ENCODE peak calls at places on chromosomes 3 and 15, in four cellular contexts. B is GM12878, P is K562, V is HepG2. C is an unnamed sample.

GRCh38 chr15:47504624-47505256 is 212.6 kb upstream of the SEMA6D start:
- DNase-seq in B (no peak), P (no peak), V (no peak), C (no peak)

GRCh38 chr15:85289677-85290365 is 90.6 kb upstream of the AKAP13 start:
- DNase-seq in B (no peak), P (no peak), V (peak; percentile 13), C (peak; percentile 79)

GRCh38 chr15:66290518-66290917 is 2.9 kb upstream of the DIS3L start:
- DNase-seq in B (no peak), P (no peak), V (no peak), C (no peak)

GRCh38 chr15:88476635-88477038 is 9.1 kb downstream of the MRPS11 start:
- DNase-seq in B (no peak), P (peak; percentile 66), V (peak; percentile 18), C (peak; percentile 74)

GRCh38 chr15:43169888-43170287 is 15.3 kb upstream of the CCNDBP1 start:
- DNase-seq in B (no peak), P (peak; percentile 52), V (no peak), C (no peak)

GRCh38 chr3:143601738-143602480 is 246.4 kb downstream of the SLC9A9 start:
- DNase-seq in B (no peak), P (peak; percentile 19), V (no peak), C (no peak)

GRCh38 chr15:35397027-35397426 is 148.9 kb downstream of the DPH6 start:
- DNase-seq in B (no peak), P (no peak), V (no peak), C (no peak)

GRCh38 chr15:31365655-31366127 is 39.1 kb downstream of the KLF13 start:
- DNase-seq in B (no peak), P (peak; percentile 92), V (no peak), C (peak; percentile 78)

GRCh38 chr15:92930776-92931175 is 30.7 kb downstream of the CHD2 start:
- DNase-seq in B (no peak), P (no peak), V (no peak), C (no peak)

GRCh38 chr3:139954146-139954545 is 19.2 kb downstream of the CLSTN2 start:
- DNase-seq in B (no peak), P (no peak), V (no peak), C (no peak)

GRCh38 chr3:43627360-43627759 is 5.5 kb upstream of the ANO10 start:
- DNase-seq in B (no peak), P (no peak), V (no peak), C (no peak)

GRCh38 chr3:87836026-87836425 is 222.8 kb downstream of the CGGBP1 start:
- DNase-seq in B (no peak), P (no peak), V (no peak), C (no peak)

GRCh38 chr3:122773856-122774535 is 19.6 kb downstream of the HSPBAP1 start:
- DNase-seq in B (peak; percentile 38), P (no peak), V (no peak), C (no peak)

GRCh38 chr3:135753506-135753905 is 212.0 kb upstream of the PPP2R3A start:
- DNase-seq in B (no peak), P (no peak), V (no peak), C (no peak)

GRCh38 chr3:5264896-5265770 is 77.6 kb downstream of the EDEM1 start:
- DNase-seq in B (no peak), P (no peak), V (no peak), C (no peak)

GRCh38 chr3:80331768-80332167 is 564.0 kb upstream of the ROBO1 start:
- DNase-seq in B (no peak), P (no peak), V (no peak), C (peak; percentile 36)

GRCh38 chr15:40942865-40943264 is 10.4 kb upstream of the CHAC1 start:
- DNase-seq in B (no peak), P (no peak), V (no peak), C (no peak)

GRCh38 chr3:31452495-31453106 is 80.1 kb upstream of the STT3B start:
- DNase-seq in B (no peak), P (peak; percentile 63), V (no peak), C (no peak)

GRCh38 chr3:128502712-128503111 is 9.7 kb upstream of the GATA2 start:
- DNase-seq in B (no peak), P (no peak), V (no peak), C (no peak)

GRCh38 chr3:144843099-144843498 is 871.5 kb downstream of the DIPK2A start:
- DNase-seq in B (no peak), P (no peak), V (peak; percentile 5), C (no peak)

GRCh38 chr3:128794067-128794768 is 68.2 kb downstream of the RAB7A start:
- DNase-seq in B (no peak), P (peak; percentile 51), V (no peak), C (no peak)

GRCh38 chr3:46847744-46848143 is 15.5 kb downstream of the MYL3 start:
- DNase-seq in B (no peak), P (no peak), V (no peak), C (no peak)

GRCh38 chr3:17140670-17141505 is 256.1 kb downstream of the PLCL2 start:
- DNase-seq in B (no peak), P (no peak), V (no peak), C (no peak)

GRCh38 chr15:73924258-73924921 is 1.9 kb upstream of the LOXL1 start:
- DNase-seq in B (no peak), P (no peak), V (no peak), C (no peak)

GRCh38 chr3:179088306-179088705 is 16.7 kb upstream of the ZMAT3 start:
- DNase-seq in B (no peak), P (peak; percentile 34), V (no peak), C (no peak)

GRCh38 chr3:15284121-15284889 is 48.1 kb downstream of the SH3BP5 start:
- DNase-seq in B (no peak), P (no peak), V (no peak), C (no peak)

GRCh38 chr3:174949523-174949922 is 90.4 kb downstream of the NAALADL2 start:
- DNase-seq in B (no peak), P (no peak), V (no peak), C (no peak)

GRCh38 chr3:57646723-57647122 is 46.2 kb downstream of the DENND6A start:
- DNase-seq in B (no peak), P (peak; percentile 12), V (no peak), C (peak; percentile 11)

GRCh38 chr15:94924057-94924456 is 692.7 kb downstream of the MCTP2 start:
- DNase-seq in B (no peak), P (no peak), V (no peak), C (no peak)

GRCh38 chr3:39291903-39292329 is 12.1 kb upstream of the CX3CR1 start:
- DNase-seq in B (no peak), P (peak; percentile 76), V (peak; percentile 50), C (peak; percentile 76)

GRCh38 chr3:53804697-53805462 is 41.3 kb downstream of the CHDH start:
- DNase-seq in B (no peak), P (no peak), V (no peak), C (peak; percentile 40)
- TF ChIP-seq RFX5 in B (no peak), P (no peak), V (no peak), C (no peak)

GRCh38 chr3:133097214-133097613 is 59.0 kb downstream of the TMEM108 start:
- DNase-seq in B (no peak), P (no peak), V (no peak), C (peak; percentile 11)
- TF ChIP-seq FOXM1 in B (no peak), P (no peak), V (no peak), C (no peak)

GRCh38 chr3:168847293-168847883 is 751.7 kb upstream of the GOLIM4 start:
- DNase-seq in B (peak; percentile 12), P (peak; percentile 15), V (no peak), C (peak; percentile 25)
- TF ChIP-seq RFX5 in B (no peak), P (no peak), V (no peak), C (no peak)

DNA sequence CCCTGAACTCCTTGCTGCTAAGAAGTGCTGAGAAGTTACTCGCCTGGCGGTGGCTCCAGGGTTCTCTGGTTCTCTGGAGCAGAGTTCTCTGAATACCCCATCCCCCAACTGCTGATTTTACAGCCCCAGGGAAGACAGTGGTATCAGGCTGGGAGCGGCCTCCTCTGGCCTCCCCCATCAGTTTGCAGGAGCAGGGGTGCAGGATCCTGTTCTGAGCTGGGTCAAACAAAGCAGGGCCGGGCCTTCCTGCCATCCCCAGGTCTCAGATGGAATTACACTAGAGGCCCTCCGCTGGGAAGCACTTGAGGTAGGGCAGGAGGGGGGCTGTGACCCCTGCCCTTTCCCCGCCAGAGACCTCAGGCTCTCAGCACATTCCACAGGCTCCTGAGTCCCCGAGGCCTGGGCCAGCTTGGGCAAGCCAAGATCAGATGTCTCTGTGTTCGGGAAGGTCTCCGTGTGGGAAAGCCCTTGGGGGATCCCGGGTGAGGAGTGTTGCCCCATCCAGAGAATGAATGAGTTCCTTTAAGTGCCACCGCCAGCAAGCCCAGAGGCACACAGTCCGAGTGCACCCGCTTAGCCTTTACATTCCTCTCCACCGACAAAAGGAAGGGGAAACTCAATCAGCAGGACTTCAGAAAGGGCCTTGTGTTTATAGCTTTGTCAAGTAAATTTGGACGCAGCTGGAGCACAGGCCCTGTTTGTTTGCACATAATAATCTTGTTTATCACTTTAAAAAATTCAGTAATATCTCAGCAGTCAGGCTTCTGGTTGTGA is 150.0 kb downstream of the LRRK1 start:
- DNase-seq in B (no peak), P (no peak), V (peak; percentile 87), C (no peak)
- TF ChIP-seq FOXM1 in B (no peak), P (no peak), V (no peak), C (no peak)

GRCh38 chr15:29123171-29123570 is 146.5 kb downstream of the NSMCE3 start:
- DNase-seq in B (no peak), P (no peak), V (no peak), C (no peak)
- TF ChIP-seq RFX5 in B (no peak), P (no peak), V (no peak), C (no peak)

GRCh38 chr3:66477846-66478245 is 23.0 kb downstream of the LRIG1 start:
- DNase-seq in B (no peak), P (no peak), V (no peak), C (no peak)
- TF ChIP-seq FOXM1 in B (no peak), P (no peak), V (no peak), C (no peak)

DNA sequence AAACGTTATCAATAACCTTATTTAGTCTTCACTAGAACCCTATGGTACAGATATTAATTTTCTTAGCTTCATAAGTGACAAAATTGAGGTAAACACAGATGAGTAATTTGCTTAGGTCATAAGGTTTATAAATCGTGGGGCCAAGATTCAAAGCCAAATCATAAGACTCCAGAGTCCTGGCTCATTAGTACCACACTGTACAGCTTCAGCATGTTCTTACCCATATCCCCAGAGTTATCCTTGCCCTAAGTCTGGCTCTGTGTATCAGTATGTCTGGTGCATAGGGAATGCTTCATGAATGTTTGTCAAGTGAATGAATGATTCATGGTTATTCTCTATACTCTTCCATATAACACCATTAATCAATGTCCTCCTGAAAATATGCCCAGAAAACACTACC is 45.6 kb upstream of the ST3GAL6 start:
- DNase-seq in B (no peak), P (no peak), V (no peak), C (no peak)
- TF ChIP-seq RFX5 in B (no peak), P (no peak), V (no peak), C (no peak)